ENCODE peak calls at places on chromosome 17, in four cellular contexts. M, R, H and X are unnamed samples.

GRCh38 chr17:28912281-28912937 is 9.5 kb upstream of the DHRS13 start:
- DNase-seq in H (peak; percentile 98), M (no peak), R (no peak), X (no peak)

GRCh38 chr17:79864617-79865250 is 25.5 kb upstream of the CBX4 start:
- DNase-seq in H (no peak), M (no peak), R (no peak), X (no peak)

GRCh38 chr17:17075037-17075755 is 32.9 kb downstream of the MPRIP start:
- DNase-seq in H (no peak), R (no peak), M (peak; percentile 85), X (no peak)

GRCh38 chr17:46818929-46819859 is 702 bp upstream of the WNT3 start:
- DNase-seq in H (peak; percentile 82), M (no peak), R (no peak), X (no peak)

GRCh38 chr17:60107526-60108257 is 29.0 kb upstream of the HEATR6 start:
- DNase-seq in H (no peak), M (no peak), R (no peak), X (no peak)

GRCh38 chr17:64785050-64785449 is 122.9 kb upstream of the SMURF2 start:
- DNase-seq in H (no peak), R (no peak), M (no peak), X (no peak)

GRCh38 chr17:13127921-13128582 is 110.2 kb upstream of the ELAC2 start:
- DNase-seq in H (no peak), M (no peak), R (no peak), X (no peak)

GRCh38 chr17:8753976-8754440 is 4.3 kb downstream of the SPDYE4 start:
- DNase-seq in R (no peak), M (peak; percentile 6), H (peak; percentile 14), X (no peak)

GRCh38 chr17:80786470-80786869 is 205.2 kb upstream of the CHMP6 start:
- DNase-seq in H (no peak), M (no peak), R (no peak), X (no peak)

GRCh38 chr17:67488161-67488560 is 111.1 kb downstream of the PITPNC1 start:
- DNase-seq in M (no peak), H (no peak), R (no peak), X (no peak)
- TF ChIP-seq CHD1 in M (no peak), H (no peak), R (no peak), X (no peak)

DNA sequence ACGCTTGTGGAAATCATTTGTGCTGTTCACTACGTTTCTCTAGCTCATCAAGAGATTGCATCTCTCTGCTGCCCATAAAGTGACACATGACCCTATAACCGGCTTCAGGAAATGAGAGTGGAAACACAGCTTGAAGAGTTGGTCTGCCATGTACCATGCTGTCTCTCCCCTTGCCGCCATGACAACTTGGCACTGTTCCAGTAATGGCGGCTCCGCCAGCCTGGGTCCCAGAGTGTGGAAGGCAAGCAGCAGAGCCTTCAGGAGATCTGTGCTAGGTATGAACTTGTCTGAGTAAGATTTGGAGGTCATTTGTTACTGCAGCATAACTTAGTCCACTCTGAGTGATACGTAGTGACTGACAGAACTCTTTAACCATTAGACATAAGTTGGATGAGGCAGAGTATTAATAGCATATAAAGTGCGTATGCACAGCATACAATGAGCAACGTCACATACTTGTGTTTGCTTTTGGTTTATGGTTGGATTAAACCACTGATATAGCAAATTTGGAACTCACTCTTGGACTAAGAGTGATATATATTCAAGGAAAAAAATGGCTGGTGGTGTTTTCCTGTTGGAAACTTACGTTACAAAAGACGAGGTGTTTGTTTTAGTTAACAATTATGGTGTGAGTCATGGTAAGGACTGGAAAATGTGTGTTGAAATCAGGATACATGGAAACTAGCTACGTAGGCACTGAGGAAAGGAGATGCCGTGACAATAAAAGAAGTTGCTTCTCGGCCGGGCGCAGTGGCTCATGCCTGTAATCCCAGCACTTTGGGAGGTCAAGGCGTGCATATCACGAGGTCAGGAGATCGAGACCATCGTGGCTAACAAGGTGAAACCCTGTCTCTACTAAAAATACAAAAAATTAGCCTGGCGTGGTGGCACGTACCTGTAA is 24.4 kb upstream of the PMP22 start:
- DNase-seq in M (peak; percentile 89), R (no peak), H (peak; percentile 12), X (no peak)
- TF ChIP-seq CHD1 in M (no peak), R (no peak), H (no peak), X (no peak)

GRCh38 chr17:38464723-38465419 is 36.6 kb downstream of the ARHGAP23 start:
- DNase-seq in H (peak; percentile 90), M (peak; percentile 94), R (no peak), X (no peak)

GRCh38 chr17:38465420-38466345 is 37.4 kb downstream of the ARHGAP23 start:
- DNase-seq in H (peak; percentile 26), M (peak; percentile 71), R (no peak), X (no peak)

GRCh38 chr17:38466346-38467315 is 38.4 kb downstream of the ARHGAP23 start:
- DNase-seq in R (no peak), M (no peak), H (no peak), X (no peak)

GRCh38 chr17:38467491-38467890 is 39.2 kb downstream of the ARHGAP23 start:
- DNase-seq in M (no peak), R (no peak), H (no peak), X (no peak)

DNA sequence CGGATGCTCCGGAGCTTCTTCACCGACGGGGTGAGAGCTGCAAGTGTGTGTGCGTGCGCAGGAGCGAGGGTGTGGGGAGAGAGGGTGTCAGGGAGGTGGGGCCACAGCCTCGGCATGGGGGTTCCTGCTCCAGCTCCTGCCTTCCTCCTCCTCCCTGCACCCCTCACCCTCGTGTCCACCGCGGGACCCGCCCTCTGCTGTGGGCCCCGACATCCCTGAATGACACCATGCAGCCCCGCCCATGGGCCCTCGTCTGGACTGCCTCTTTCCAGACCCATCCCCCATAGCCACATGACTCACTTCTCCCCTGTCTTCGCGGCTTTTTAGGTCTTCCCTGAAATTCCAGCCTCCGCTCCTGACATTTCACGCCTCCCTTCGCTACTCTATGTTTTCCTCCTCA is 41.6 kb downstream of the ARHGAP23 start:
- DNase-seq in M (peak; percentile 72), H (peak; percentile 53), R (no peak), X (no peak)
- TF ChIP-seq CHD1 in M (no peak), H (no peak), R (no peak), X (no peak)

GRCh38 chr17:1997587-1998425 is 27.3 kb downstream of the RTN4RL1 start:
- DNase-seq in H (no peak), M (no peak), R (no peak), X (peak; percentile 68)
- TF ChIP-seq CHD1 in H (no peak), M (no peak), R (no peak), X (no peak)

GRCh38 chr17:3818786-3819185 is 17.8 kb upstream of the ITGAE start:
- DNase-seq in M (no peak), R (no peak), H (no peak), X (no peak)
- TF ChIP-seq CHD1 in M (no peak), R (no peak), H (no peak), X (no peak)

DNA sequence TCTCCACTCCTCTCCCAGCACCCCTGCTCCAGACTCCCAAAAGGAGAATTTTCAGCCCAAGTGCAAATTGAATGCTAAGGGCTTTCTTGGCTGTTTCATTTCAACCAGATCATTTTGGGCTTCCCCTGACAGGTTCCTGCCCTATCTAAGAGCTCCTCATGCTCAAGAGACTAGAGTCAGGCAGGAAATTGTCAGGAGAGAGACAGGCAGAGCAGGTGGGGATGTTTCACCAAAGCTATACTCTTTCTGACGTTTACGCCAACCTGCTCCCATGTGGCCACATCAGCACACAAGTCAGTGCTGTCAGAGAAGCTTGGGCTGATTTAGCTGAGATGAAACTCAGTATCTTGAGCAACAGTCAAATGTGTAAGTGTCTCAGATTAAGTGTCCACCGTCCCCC is 31.4 kb downstream of the HIC1 start:
- DNase-seq in M (no peak), R (no peak), H (no peak), X (no peak)
- TF ChIP-seq CHD1 in M (no peak), R (no peak), H (no peak), X (no peak)

GRCh38 chr17:31738488-31738887 is 120.6 kb downstream of the COPRS start:
- DNase-seq in H (no peak), M (no peak), R (no peak), X (no peak)

GRCh38 chr17:31736855-31737625 is 122.0 kb downstream of the COPRS start:
- DNase-seq in M (no peak), R (no peak), H (no peak), X (no peak)

GRCh38 chr17:31738067-31738466 is 121.0 kb downstream of the COPRS start:
- DNase-seq in M (no peak), H (no peak), R (no peak), X (no peak)

GRCh38 chr17:31731119-31731518 is 127.9 kb downstream of the COPRS start:
- DNase-seq in R (no peak), H (no peak), M (no peak), X (no peak)

GRCh38 chr17:31733326-31733725 is 125.7 kb downstream of the COPRS start:
- DNase-seq in R (no peak), M (no peak), H (no peak), X (no peak)
- TF ChIP-seq CHD1 in R (no peak), M (no peak), H (no peak), X (no peak)

DNA sequence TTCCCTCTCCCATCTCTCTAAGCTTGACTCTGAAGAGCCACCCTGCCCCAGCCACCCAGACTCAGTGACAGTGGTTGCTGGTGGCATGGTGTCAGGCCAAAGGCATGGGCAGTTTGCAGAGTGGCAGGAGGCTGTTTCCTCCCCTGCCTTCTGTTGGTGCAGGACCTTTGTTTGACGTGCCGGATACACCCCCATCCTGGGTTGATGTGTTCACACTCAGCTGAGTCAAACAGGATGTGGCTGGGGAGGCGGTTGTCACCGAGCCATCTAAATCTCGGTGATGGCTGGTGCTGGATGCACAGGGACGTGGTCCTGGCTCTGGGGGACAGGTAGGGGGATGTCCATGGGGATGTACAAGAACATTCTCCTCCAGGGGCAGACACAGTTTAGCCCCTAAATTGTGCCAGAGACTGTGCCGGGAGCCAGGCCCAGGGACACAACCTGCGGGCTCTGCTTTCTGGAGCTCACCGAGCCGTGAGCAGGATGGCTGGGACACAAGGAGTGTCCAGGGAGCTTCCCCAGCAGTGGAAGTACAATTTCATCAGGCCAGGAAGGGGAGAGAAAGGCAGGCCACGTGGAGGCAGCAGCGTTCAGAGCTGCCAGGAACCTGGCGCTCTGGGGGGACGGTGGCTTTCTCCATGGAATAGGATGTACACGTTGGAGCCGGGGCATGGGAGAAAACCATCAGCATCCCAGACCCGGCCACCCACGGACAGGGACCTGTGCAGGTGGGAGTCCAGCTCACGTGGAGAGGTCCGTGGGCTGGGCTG is 264.2 kb downstream of the SEC14L1 start:
- DNase-seq in R (peak; percentile 60), H (no peak), M (peak; percentile 86), X (no peak)
- TF ChIP-seq CHD1 in R (no peak), H (no peak), M (no peak), X (no peak)